ENCODE peak calls at places on chromosomes 13 and 19, in seven cellular contexts. G is SK-N-SH, D is K562, P is HepG2, F is HCT116, B is H1, I is GM12878. R is an unnamed sample.

GRCh38 chr19:20423381-20424207 is 142.0 kb downstream of the ZNF737 start:
- DNase-seq in F (no peak), G (peak), D (no peak), I (no peak), B (peak), P (no peak), R (no peak)

GRCh38 chr13:27182844-27183497 is 11.4 kb upstream of the USP12 start:
- DNase-seq in G (no peak), I (no peak), B (no peak), P (peak), D (peak), F (peak), R (no peak)

GRCh38 chr19:23470873-23471555 is 75.7 kb upstream of the ZNF91 start:
- DNase-seq in P (no peak), I (no peak), B (no peak), F (no peak), D (no peak), G (peak), R (no peak)

GRCh38 chr19:1764293-1764683 is 11.0 kb downstream of the ONECUT3 start:
- DNase-seq in B (no peak), I (no peak), F (no peak), D (no peak), P (no peak), G (no peak), R (no peak)

GRCh38 chr13:61383101-61383500 is 32.5 kb downstream of the PCDH20 start:
- DNase-seq in F (no peak), I (no peak), G (no peak), B (no peak), P (no peak), D (no peak), R (no peak)

GRCh38 chr19:16449330-16449961 is 22.3 kb downstream of the EPS15L1 start:
- DNase-seq in D (no peak), B (no peak), F (no peak), G (no peak), P (no peak), I (peak), R (no peak)

GRCh38 chr13:51995677-51996551 is 15.3 kb downstream of the ATP7B start:
- DNase-seq in B (no peak), G (no peak), I (no peak), P (no peak), D (peak), F (no peak), R (peak)

GRCh38 chr19:31268751-31269150 is 80.5 kb downstream of the TSHZ3 start:
- DNase-seq in I (no peak), B (no peak), F (no peak), D (no peak), P (no peak), G (no peak), R (no peak)

GRCh38 chr19:2324220-2324948 is 4.0 kb downstream of the LSM7 start:
- DNase-seq in D (no peak), I (no peak), F (no peak), B (no peak), G (no peak), P (no peak), R (no peak)

GRCh38 chr19:2481466-2481865 is 5.5 kb downstream of the GADD45B start:
- DNase-seq in D (no peak), F (no peak), B (no peak), I (no peak), G (no peak), P (no peak), R (no peak)

GRCh38 chr19:41296323-41296935 is 13.5 kb upstream of the CCDC97 start:
- DNase-seq in D (no peak), P (no peak), B (no peak), G (no peak), F (no peak), I (no peak), R (no peak)

GRCh38 chr19:14185158-14185557 is 20.8 kb downstream of the ADGRL1 start:
- DNase-seq in I (no peak), F (no peak), D (no peak), P (no peak), G (no peak), B (no peak), R (no peak)

GRCh38 chr19:11479470-11480080 is 1.3 kb downstream of the ELAVL3 start:
- DNase-seq in P (peak), F (no peak), B (peak), G (peak), D (peak), I (no peak), R (no peak)

GRCh38 chr19:664913-665443 is 2.0 kb upstream of the RNF126 start:
- DNase-seq in D (peak), G (peak), I (no peak), F (peak), B (peak), P (peak), R (peak)

GRCh38 chr19:10120538-10121198 is 969 bp upstream of the EIF3G start:
- DNase-seq in I (no peak), F (no peak), D (no peak), B (no peak), G (no peak), P (no peak), R (no peak)

GRCh38 chr13:45658586-45659235 is 43.2 kb upstream of the ERICH6B start:
- DNase-seq in D (no peak), F (no peak), G (no peak), P (no peak), B (no peak), I (no peak), R (no peak)

GRCh38 chr13:77535448-77535847 is at the start of gene SCEL:
- DNase-seq in G (no peak), D (no peak), I (no peak), P (no peak), F (peak), B (no peak), R (no peak)

GRCh38 chr19:29497686-29498436 is 27.9 kb upstream of the VSTM2B start:
- DNase-seq in G (no peak), P (no peak), I (no peak), B (no peak), D (no peak), F (no peak), R (no peak)

GRCh38 chr13:47211106-47211505 is 314.3 kb upstream of the HTR2A start:
- DNase-seq in G (no peak), F (no peak), D (no peak), I (no peak), B (no peak), P (no peak), R (no peak)

GRCh38 chr13:51557875-51558604 is 26.2 kb upstream of the WDFY2 start:
- DNase-seq in P (no peak), D (no peak), B (no peak), I (no peak), F (no peak), G (no peak), R (no peak)

GRCh38 chr13:43021926-43022670 is 1.3 kb upstream of the DNAJC15 start:
- DNase-seq in I (no peak), B (no peak), D (no peak), F (no peak), G (no peak), P (no peak), R (no peak)

GRCh38 chr19:17952041-17952976 is 14.6 kb upstream of the KCNN1 start:
- DNase-seq in B (peak), P (no peak), G (peak), I (no peak), F (no peak), D (peak), R (no peak)
- TF ChIP-seq JUND in B (no peak), P (no peak), G (no peak), I (no peak), F (no peak), D (no peak), R (no peak)

GRCh38 chr19:3897936-3898335 is 17.5 kb downstream of the ATCAY start:
- DNase-seq in D (no peak), G (no peak), B (no peak), I (no peak), F (no peak), P (no peak), R (no peak)
- TF ChIP-seq JUND in D (no peak), G (no peak), B (no peak), I (no peak), F (no peak), P (no peak), R (no peak)

GRCh38 chr19:12763100-12763499 is 11.5 kb downstream of the BEST2 start:
- DNase-seq in F (no peak), I (no peak), P (no peak), D (no peak), G (peak), B (no peak), R (no peak)
- TF ChIP-seq JUND in F (no peak), I (no peak), P (no peak), D (no peak), G (no peak), B (no peak), R (no peak)

DNA sequence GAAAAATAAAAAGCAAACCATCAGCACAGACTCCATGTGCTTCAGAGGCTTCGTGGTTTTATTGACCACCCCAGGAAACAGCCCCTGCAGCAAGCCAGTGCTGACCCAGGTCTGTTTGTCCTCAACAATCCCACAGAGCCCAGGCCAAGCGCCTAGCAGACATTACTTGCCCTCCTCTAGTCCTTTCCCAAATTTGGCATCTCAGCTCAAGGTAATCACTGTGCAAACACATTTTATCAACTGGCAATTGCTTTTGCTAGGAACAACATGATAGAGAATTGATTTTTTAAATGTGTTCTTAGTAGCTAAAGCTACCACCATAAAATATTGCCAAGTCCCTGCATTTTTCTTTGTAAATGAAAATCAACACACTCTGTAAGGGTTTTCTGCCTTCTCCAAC is 121.8 kb downstream of the STOML3 start:
- DNase-seq in B (no peak), F (no peak), P (no peak), D (no peak), I (no peak), G (no peak), R (no peak)
- TF ChIP-seq JUND in B (no peak), F (no peak), P (no peak), D (no peak), I (no peak), G (no peak), R (no peak)

DNA sequence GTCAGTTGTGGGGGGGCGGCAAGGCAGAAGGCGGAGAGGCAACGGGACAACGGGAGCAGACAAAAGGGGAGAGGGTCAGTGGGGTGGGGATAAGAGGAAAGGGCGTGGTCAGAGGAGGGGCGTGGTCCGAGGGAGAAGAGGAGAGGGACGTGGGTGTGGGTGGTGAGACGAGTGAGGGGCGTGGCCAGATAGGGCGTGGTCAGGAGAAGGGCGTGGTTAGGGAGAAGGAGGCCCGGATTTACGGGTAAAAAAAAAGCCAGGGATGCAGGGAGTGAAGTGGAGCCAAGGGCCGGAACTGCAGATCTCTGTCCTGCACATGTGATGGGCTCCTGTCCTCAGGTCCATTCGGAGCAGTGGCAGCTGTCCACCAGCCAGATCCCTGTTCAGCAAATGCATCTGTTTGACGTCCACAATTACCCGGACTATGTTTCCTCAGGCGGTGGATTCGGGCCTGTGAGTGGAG is 21.5 kb downstream of the CPT1C start:
- DNase-seq in I (no peak), P (peak), G (peak), D (peak), B (peak), F (peak), R (no peak)
- TF ChIP-seq JUND in I (no peak), P (no peak), G (no peak), D (peak), B (no peak), F (no peak), R (no peak)

DNA sequence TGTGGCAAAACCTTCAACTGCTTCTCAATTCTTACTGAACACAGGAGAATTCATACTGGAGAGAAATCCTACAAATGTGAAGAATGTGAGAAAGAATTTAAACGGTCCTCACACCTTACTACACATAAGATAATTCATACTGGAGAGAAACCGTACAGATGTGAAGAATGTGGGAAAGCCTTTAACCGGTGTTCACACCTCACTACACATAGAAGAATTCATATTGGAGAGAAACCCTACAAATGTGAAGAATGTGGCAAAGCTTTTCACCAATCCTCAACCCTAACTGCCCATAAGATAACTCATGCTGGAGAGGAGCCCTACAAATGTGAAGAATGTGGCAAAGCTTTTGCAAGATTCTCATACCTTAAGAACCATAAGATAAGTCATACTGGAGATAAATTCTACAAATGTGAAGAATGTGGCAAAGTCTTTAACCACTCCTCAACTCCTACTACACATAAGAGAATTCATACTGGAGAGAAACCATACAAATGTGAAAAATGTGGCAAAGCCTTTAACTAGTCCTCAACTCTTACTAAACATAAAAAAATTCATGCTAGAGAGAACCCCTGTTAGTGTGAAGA is 111.7 kb downstream of the ZNF100 start:
- DNase-seq in B (no peak), G (no peak), I (no peak), D (no peak), F (no peak), P (no peak), R (no peak)
- TF ChIP-seq JUND in B (no peak), G (no peak), I (no peak), D (no peak), F (no peak), P (no peak), R (no peak)